ENCODE peak calls at places on chromosome 15, in four cellular contexts. X, Y, V and Z are unnamed samples.

GRCh38 chr15:45187894-45188830 is at the start of gene SHF:
- DNase-seq in X (peak), Y (peak), V (peak), Z (peak)

GRCh38 chr15:35603298-35603697 is 57.3 kb upstream of the DPH6 start:
- DNase-seq in X (no peak), Y (peak), V (no peak), Z (no peak)

GRCh38 chr15:44038801-44039200 is 156.3 kb downstream of the FRMD5 start:
- DNase-seq in X (no peak), Y (no peak), V (no peak), Z (no peak)

GRCh38 chr15:74461847-74462511 is 1.0 kb upstream of the UBL7 start:
- DNase-seq in X (no peak), Y (peak), V (no peak), Z (no peak)

GRCh38 chr15:74261685-74262084 is 25.6 kb downstream of the CCDC33 start:
- DNase-seq in X (no peak), Y (no peak), V (no peak), Z (no peak)

GRCh38 chr15:31267161-31268107 is 59.2 kb upstream of the KLF13 start:
- DNase-seq in X (no peak), Y (no peak), V (peak), Z (peak)

GRCh38 chr15:39472661-39473657 is 107.9 kb upstream of the THBS1 start:
- DNase-seq in X (peak), Y (no peak), V (peak), Z (peak)

GRCh38 chr15:36612063-36612788 is 32.8 kb downstream of the CDIN1 start:
- DNase-seq in X (no peak), Y (peak), V (no peak), Z (no peak)

GRCh38 chr15:47523669-47524068 is 193.6 kb upstream of the SEMA6D start:
- DNase-seq in X (no peak), Y (peak), V (no peak), Z (no peak)

GRCh38 chr15:40891810-40892448 is 2.3 kb upstream of the VPS18 start:
- DNase-seq in X (peak), Y (peak), V (peak), Z (no peak)

GRCh38 chr15:99962006-99962561 is 228.8 kb upstream of the LYSMD4 start:
- DNase-seq in X (no peak), Y (no peak), V (no peak), Z (no peak)

GRCh38 chr15:38555686-38556334 is 8.8 kb downstream of the RASGRP1 start:
- DNase-seq in X (no peak), Y (no peak), V (no peak), Z (no peak)

GRCh38 chr15:87752250-87752951 is 504.1 kb downstream of the NTRK3 start:
- DNase-seq in X (peak), Y (peak), V (no peak), Z (no peak)

GRCh38 chr15:51735611-51736010 is 1.8 kb downstream of the LYSMD2 start:
- DNase-seq in X (no peak), Y (no peak), V (no peak), Z (no peak)

GRCh38 chr15:39596358-39597051 is 15.6 kb downstream of the THBS1 start:
- DNase-seq in X (no peak), Y (peak), V (no peak), Z (no peak)

GRCh38 chr15:99145778-99146177 is 40.9 kb downstream of the SYNM start:
- DNase-seq in X (no peak), Y (no peak), V (no peak), Z (no peak)

GRCh38 chr15:94844533-94845390 is 613.4 kb downstream of the MCTP2 start:
- DNase-seq in X (peak), Y (peak), V (peak), Z (peak)

GRCh38 chr15:74642724-74643367 is 27.2 kb downstream of the CLK3 start:
- DNase-seq in X (no peak), Y (peak), V (peak), Z (no peak)

GRCh38 chr15:52281085-52282035 is 14.2 kb downstream of the MYO5C start:
- DNase-seq in X (peak), Y (no peak), V (no peak), Z (no peak)

GRCh38 chr15:68176601-68177000 is 28.5 kb downstream of the CALML4 start:
- DNase-seq in X (no peak), Y (no peak), V (no peak), Z (no peak)

GRCh38 chr15:79933245-79933644 is 36.4 kb upstream of the MTHFS start:
- DNase-seq in X (no peak), Y (no peak), V (no peak), Z (no peak)

GRCh38 chr15:83283813-83284562 is 476 bp downstream of the BNC1 start:
- DNase-seq in X (no peak), Y (peak), V (no peak), Z (peak)

GRCh38 chr15:39269352-39269751 is 311.5 kb upstream of the THBS1 start:
- DNase-seq in X (peak), Y (peak), V (no peak), Z (no peak)

GRCh38 chr15:79539426-79539825 is 107.3 kb downstream of the MINAR1 start:
- DNase-seq in X (no peak), Y (no peak), V (no peak), Z (no peak)

GRCh38 chr15:46280753-46281521 is 646.1 kb downstream of the SQOR start:
- DNase-seq in X (peak), Y (peak), V (no peak), Z (no peak)

GRCh38 chr15:79004336-79004735 is 59.5 kb upstream of the CTSH start:
- DNase-seq in X (peak), Y (peak), V (peak), Z (peak)

GRCh38 chr15:58873267-58873666 is 60.2 kb downstream of the SLTM start:
- DNase-seq in X (no peak), Y (no peak), V (no peak), Z (no peak)

GRCh38 chr15:40911139-40911538 is 16.9 kb downstream of the VPS18 start:
- DNase-seq in X (no peak), Y (no peak), V (no peak), Z (no peak)

GRCh38 chr15:31292391-31293020 is 34.1 kb upstream of the KLF13 start:
- DNase-seq in X (no peak), Y (no peak), V (no peak), Z (peak)

GRCh38 chr15:80507638-80508316 is 103.6 kb downstream of the ARNT2 start:
- DNase-seq in X (peak), Y (no peak), V (no peak), Z (no peak)

GRCh38 chr15:67043939-67044771 is 21.2 kb upstream of the SMAD3 start:
- DNase-seq in X (peak), Y (peak), V (no peak), Z (no peak)

GRCh38 chr15:92385096-92385495 is 8.6 kb upstream of the ST8SIA2 start:
- DNase-seq in X (no peak), Y (no peak), V (no peak), Z (no peak)

GRCh38 chr15:71471347-71471746 is 339.0 kb upstream of the NR2E3 start:
- DNase-seq in X (no peak), Y (no peak), V (no peak), Z (no peak)

GRCh38 chr15:99324082-99324620 is 72.9 kb downstream of the LRRC28 start:
- DNase-seq in X (no peak), Y (peak), V (no peak), Z (peak)

GRCh38 chr15:63274427-63274826 is 3.0 kb upstream of the APH1B start:
- DNase-seq in X (no peak), Y (no peak), V (no peak), Z (no peak)

GRCh38 chr15:63277893-63278505 is 594 bp downstream of the APH1B start:
- DNase-seq in X (peak), Y (peak), V (no peak), Z (no peak)

GRCh38 chr15:63276342-63277043 is 912 bp upstream of the APH1B start:
- DNase-seq in X (no peak), Y (no peak), V (no peak), Z (no peak)

GRCh38 chr15:63283126-63283525 is 5.7 kb downstream of the APH1B start:
- DNase-seq in X (peak), Y (no peak), V (no peak), Z (no peak)

DNA sequence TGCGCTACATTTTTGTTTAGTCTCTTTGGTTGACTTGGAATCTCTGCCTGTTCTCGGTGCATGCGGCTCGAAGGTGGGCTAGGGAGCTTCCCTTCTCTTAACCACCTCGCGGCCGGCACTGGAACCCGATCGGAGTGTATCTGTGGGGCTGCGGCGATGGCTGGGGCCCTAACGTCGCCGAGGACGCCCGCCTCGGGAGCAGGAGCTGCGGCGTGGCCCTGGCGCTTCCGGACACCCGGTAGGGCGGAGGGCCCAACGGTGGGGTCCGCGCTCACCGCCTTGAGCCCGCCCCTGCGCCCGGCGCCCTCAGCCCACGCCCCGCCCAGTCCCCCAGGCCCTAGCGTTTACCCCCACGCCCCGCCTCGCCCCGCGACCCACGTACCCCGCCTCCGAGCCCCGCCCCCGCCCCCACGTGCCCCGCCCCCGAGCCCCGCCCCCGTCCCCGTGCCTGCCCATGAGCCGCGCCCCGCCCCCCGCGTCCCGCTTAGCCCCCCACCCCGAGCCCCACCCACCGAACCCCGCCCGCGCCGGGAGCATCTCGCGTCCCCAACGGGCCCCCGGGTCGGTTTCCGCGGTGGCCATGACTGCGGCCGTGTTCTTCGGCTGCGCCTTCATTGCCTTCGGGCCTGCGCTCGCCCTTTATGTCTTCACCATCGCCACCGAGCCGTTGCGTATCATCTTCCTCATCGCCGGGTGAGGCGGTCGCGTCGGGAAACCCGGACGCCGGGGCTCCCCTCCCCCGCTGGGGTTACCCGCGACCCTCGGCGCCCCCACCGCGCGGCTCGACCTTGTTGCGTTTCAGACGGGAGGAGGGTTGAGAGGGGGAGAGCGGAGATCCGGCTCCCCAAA is at the start of gene APH1B:
- DNase-seq in X (peak), Y (peak), V (peak), Z (peak)
- TF ChIP-seq POLR2A in X (peak), Y (peak), V (no peak), Z (no peak)

GRCh38 chr15:56366211-56366610 is 985 bp downstream of the TEX9 start:
- DNase-seq in X (no peak), Y (no peak), V (no peak), Z (no peak)

GRCh38 chr15:56369234-56369633 is 4.0 kb downstream of the TEX9 start:
- DNase-seq in X (no peak), Y (no peak), V (no peak), Z (no peak)

GRCh38 chr15:56367156-56367555 is 1.9 kb downstream of the TEX9 start:
- DNase-seq in X (no peak), Y (no peak), V (no peak), Z (no peak)

DNA sequence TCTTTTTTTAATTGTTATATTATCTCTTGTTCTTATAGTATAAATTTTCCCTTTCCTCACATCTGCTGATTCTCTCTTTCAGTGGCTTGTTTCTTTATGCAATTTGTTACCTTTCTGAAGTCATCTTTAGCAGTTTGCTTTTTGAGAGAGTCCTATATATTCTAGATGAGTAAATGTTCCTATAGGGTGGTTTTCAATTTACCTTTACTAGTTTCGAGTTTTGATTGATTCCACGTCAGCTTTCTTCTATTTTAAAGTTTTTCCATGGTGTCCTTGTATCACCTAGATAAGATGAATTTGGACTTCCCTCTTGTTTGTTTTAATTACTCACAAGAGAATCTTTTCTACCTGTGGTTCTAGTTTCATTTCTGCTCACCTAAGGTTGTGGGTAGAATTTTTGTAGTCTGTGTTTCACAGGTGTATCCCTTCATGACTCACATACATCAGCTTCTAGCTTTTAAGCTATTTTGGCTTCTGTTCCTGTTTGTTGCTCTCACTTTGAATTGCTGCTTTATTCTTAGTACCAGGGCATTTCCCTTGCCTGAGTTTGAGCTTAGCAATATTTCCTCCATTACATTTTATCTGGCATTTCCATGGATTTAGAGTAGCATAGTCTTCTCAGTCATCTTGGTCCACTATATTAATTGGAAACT is 6.4 kb downstream of the TEX9 start:
- DNase-seq in X (no peak), Y (no peak), V (no peak), Z (no peak)
- H3K4me3 ChIP-seq in X (no peak), Y (no peak), V (no peak), Z (no peak)

GRCh38 chr15:25786040-25786439 is 77.1 kb downstream of the ATP10A start:
- DNase-seq in X (no peak), Y (no peak), V (no peak), Z (no peak)

GRCh38 chr15:25787381-25787780 is 75.7 kb downstream of the ATP10A start:
- DNase-seq in X (no peak), Y (no peak), V (no peak), Z (no peak)

GRCh38 chr15:25789616-25790002 is 73.5 kb downstream of the ATP10A start:
- DNase-seq in X (no peak), Y (no peak), V (no peak), Z (no peak)

GRCh38 chr15:25789206-25789605 is 73.9 kb downstream of the ATP10A start:
- DNase-seq in X (peak), Y (no peak), V (no peak), Z (no peak)

GRCh38 chr15:25787855-25788521 is 75.1 kb downstream of the ATP10A start:
- DNase-seq in X (peak), Y (no peak), V (peak), Z (no peak)
- TF ChIP-seq POLR2A in X (no peak), Y (no peak), V (no peak), Z (no peak)

GRCh38 chr15:93566777-93567176 is 477.8 kb upstream of the RGMA start:
- DNase-seq in X (no peak), Y (no peak), V (no peak), Z (no peak)

GRCh38 chr15:93563218-93563617 is 474.2 kb upstream of the RGMA start:
- DNase-seq in X (peak), Y (no peak), V (no peak), Z (no peak)

DNA sequence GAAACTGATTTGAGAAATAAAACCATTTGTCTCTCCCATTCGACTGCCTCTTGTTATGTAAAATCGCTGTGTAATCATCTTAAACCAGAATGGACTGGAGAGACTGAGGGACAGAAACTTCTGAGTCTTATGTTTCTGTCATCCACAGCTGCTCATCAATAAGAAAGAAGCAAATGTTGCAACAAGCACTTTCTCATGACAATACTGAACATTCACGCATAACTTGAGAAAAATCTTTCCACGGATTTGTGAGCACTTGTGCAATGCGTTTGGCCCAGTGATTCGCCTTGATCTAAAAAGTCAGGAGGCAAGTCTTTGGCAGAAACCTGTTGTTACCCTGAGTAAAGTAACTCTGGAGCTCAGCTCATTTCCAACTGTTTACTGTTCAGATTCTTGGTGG is 473.7 kb upstream of the RGMA start:
- DNase-seq in X (no peak), Y (no peak), V (no peak), Z (no peak)
- H3K4me3 ChIP-seq in X (no peak), Y (no peak), V (no peak), Z (no peak)

DNA sequence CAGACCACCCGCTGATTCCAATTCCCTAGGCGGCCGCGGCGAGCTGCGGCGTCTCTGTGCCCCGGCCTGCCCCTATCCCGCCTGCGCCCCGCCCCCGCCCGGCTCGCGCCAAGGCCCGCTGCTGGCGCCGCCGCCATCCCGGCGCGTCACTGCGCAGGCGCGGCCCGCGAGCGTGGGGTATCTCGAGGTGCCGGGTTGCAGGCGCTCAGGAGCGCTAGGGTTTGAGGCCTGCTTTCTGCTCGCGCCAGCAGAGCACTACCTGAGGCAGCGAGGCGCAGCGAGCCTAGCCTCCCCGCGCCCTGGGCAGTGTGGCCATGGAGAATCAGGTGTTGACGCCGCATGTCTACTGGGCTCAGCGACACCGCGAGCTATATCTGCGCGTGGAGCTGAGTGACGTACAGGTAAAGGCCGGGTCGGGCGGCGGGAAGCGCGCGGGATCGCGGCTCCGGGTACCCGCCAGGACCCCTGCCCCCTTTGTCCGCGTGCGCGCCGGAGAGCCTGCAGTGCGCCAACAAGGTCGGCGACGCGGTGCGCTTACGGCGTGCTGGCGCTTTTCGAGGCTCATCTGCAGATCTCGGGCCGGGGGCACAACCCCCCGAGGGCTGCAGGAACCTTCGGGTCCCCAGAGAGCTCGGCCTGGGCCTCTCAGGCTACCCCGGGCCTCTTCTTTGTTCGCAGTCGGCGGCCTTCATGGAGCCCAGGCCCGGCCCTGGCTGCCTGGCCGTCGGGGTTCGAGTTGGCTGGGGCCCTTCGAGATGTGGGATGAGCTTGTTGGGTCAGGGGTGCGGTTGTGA is at the start of gene HACD3:
- DNase-seq in X (peak), Y (peak), V (peak), Z (peak)
- TF ChIP-seq POLR2A in X (peak), Y (peak), V (peak), Z (no peak)

DNA sequence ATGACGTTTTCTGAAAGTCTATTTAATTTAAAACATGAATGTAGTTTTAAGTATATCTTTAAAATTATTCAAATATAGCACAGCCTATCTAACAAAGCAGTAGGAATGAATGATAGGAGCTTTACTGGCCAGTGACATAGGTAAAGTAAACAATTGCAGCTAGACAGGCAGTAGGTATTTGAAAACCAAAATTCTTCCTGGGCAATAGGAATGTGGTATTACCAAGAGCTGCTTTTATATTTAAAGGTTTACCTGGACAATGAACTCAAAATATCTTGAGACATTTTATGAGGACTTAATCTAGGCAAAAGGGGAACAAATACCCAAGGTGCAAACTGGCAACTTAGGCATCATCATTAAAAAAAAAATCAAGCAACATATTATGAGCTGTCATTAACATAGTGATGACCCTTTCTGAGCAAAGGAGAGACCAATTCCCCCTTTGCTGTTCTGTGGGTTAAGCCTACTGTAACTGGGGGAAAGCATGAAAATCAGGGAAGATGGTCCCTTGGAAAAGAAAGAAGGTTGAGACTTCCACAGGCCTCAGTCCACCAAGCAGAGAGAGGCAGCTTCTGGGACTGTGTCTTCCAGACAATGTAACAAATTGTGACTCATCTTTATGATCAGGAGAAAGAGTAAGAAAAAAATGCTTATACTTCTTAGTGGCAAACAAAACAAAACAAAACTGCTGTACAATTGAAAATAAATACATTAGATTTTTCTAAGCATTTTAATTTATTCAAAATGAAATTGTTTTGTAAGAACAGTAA is 12.9 kb downstream of the ISL2 start:
- DNase-seq in X (no peak), Y (no peak), V (no peak), Z (no peak)
- H3K4me3 ChIP-seq in X (no peak), Y (no peak), V (no peak), Z (no peak)

GRCh38 chr15:62165793-62166380 is 802 bp upstream of the C2CD4B start:
- DNase-seq in X (peak), Y (peak), V (no peak), Z (peak)

GRCh38 chr15:62163397-62163796 is 1.7 kb downstream of the C2CD4B start:
- DNase-seq in X (no peak), Y (peak), V (no peak), Z (no peak)

GRCh38 chr15:62164500-62165028 is 521 bp downstream of the C2CD4B start:
- DNase-seq in X (no peak), Y (no peak), V (peak), Z (peak)

GRCh38 chr15:62163847-62164499 is 1.1 kb downstream of the C2CD4B start:
- DNase-seq in X (no peak), Y (peak), V (peak), Z (no peak)

GRCh38 chr15:62165029-62165792 is at the start of gene C2CD4B:
- DNase-seq in X (peak), Y (peak), V (peak), Z (peak)
- TF ChIP-seq POLR2A in X (peak), Y (peak), V (peak), Z (peak)